ENCODE peak calls at places on chromosomes 4 and X, in eight cellular contexts. K, X, H, S, M, C, U and B are unnamed samples.

GRCh38 chr4:146224331-146224966 is 10.1 kb downstream of the REELD1 start:
- DNase-seq in H (no peak), C (no peak), K (no peak), S (no peak), X (no peak), M (no peak), U (no peak), B (no peak)

GRCh38 chr4:88939697-88940096 is 117.3 kb downstream of the FAM13A start:
- DNase-seq in U (no peak), M (no peak), H (peak; percentile 4), S (no peak), X (no peak), K (no peak), C (no peak), B (no peak)

GRCh38 chr4:185504098-185505047 is 30.9 kb downstream of the PDLIM3 start:
- DNase-seq in K (peak; percentile 39), C (peak; percentile 81), U (no peak), H (peak; percentile 50), X (peak; percentile 92), M (no peak), S (no peak), B (no peak)

GRCh38 chrX:69177511-69178162 is 12.4 kb upstream of the PJA1 start:
- DNase-seq in X (no peak), U (no peak), H (no peak), K (no peak), C (no peak), M (no peak), S (peak; percentile 41), B (no peak)

GRCh38 chr4:55503164-55503563 is 43.5 kb downstream of the CLOCK start:
- DNase-seq in H (no peak), K (no peak), M (no peak), C (no peak), U (no peak), S (no peak), X (no peak), B (no peak)

GRCh38 chr4:159355456-159355855 is 252.6 kb downstream of the RAPGEF2 start:
- DNase-seq in H (no peak), C (no peak), X (no peak), S (no peak), K (no peak), U (no peak), M (no peak), B (no peak)

GRCh38 chrX:107571296-107571998 is 56.9 kb upstream of the PRPS1 start:
- DNase-seq in M (no peak), X (no peak), H (peak; percentile 93), K (no peak), S (no peak), U (no peak), C (no peak), B (no peak)

GRCh38 chr4:141724646-141725045 is 88.3 kb downstream of the IL15 start:
- DNase-seq in K (no peak), M (no peak), U (no peak), H (no peak), C (no peak), S (no peak), X (no peak), B (no peak)

GRCh38 chr4:121776610-121777401 is 11.8 kb upstream of the SMIM43 start:
- DNase-seq in K (no peak), C (no peak), U (no peak), S (no peak), H (no peak), X (no peak), M (no peak), B (no peak)

GRCh38 chr4:67861513-67861912 is 22.3 kb downstream of the TMPRSS11D start:
- DNase-seq in K (no peak), S (no peak), H (no peak), U (no peak), C (no peak), X (no peak), M (no peak), B (no peak)

GRCh38 chrX:134249231-134249630 is 12.2 kb downstream of the CCDC160 start:
- DNase-seq in K (no peak), S (no peak), M (no peak), X (no peak), U (no peak), C (no peak), H (no peak), B (no peak)

GRCh38 chr4:184747034-184747830 is 13.3 kb upstream of the CENPU start:
- DNase-seq in X (no peak), S (peak; percentile 65), M (peak; percentile 72), C (no peak), K (peak; percentile 83), H (no peak), U (no peak), B (peak; percentile 45)

GRCh38 chr4:90476586-90476985 is 349.4 kb downstream of the CCSER1 start:
- DNase-seq in H (no peak), K (no peak), U (no peak), X (no peak), M (no peak), C (no peak), S (no peak), B (no peak)

GRCh38 chr4:21948347-21949072 is at the start of gene KCNIP4:
- DNase-seq in H (peak; percentile 4), U (no peak), M (peak; percentile 72), X (no peak), K (no peak), S (peak; percentile 86), C (no peak), B (peak; percentile 90)

GRCh38 chr4:21953653-21954052 is 5.1 kb upstream of the KCNIP4 start:
- DNase-seq in U (no peak), M (no peak), K (no peak), X (no peak), S (no peak), H (no peak), C (no peak), B (no peak)

GRCh38 chr4:21949073-21949457 is 493 bp upstream of the KCNIP4 start:
- DNase-seq in X (no peak), H (no peak), C (peak; percentile 7), K (peak; percentile 20), U (no peak), M (peak; percentile 68), S (no peak), B (no peak)

GRCh38 chr4:21954406-21954805 is 5.8 kb upstream of the KCNIP4 start:
- DNase-seq in X (no peak), H (no peak), U (no peak), M (no peak), K (no peak), S (no peak), C (no peak), B (no peak)

GRCh38 chr4:21952549-21952948 is 4.0 kb upstream of the KCNIP4 start:
- DNase-seq in K (no peak), X (no peak), S (no peak), U (peak; percentile 4), H (no peak), C (no peak), M (no peak), B (no peak)
- H3K4me3 ChIP-seq in K (no peak overlapping the region), X (no peak overlapping the region), S (no peak overlapping the region), U (no peak overlapping the region), H (no peak overlapping the region), C (no peak overlapping the region), M (no peak overlapping the region), B (no peak overlapping the region)

DNA sequence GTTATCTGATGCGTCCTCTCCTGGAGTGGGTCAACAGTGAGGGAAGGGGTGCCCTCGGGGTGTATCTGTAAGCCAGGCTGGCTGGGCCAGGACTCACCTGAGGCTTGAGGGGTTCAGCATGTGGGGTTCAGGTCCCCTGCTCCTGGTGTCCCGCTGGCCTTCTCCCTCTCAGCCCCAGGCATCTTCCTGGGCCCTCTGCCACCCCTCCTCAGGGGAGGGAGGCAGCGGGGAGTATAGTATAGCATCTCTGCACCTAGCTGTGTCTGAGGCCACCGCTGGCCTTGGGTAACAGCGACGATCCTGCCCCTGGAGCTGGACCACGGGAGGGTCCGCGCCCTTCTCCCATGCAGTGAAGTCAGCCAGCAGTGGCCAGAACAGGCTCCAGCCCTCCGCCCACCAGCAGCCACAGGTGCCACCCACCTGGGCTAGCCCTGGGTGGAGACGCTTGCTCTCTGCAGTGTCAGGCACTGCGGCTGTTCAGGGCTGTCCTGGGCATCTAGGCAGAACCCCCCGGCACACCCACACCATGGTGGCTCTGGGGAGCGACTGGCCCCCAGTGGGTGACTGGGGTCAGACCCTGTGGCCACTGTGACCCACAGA is 110.7 kb upstream of the NKX1-1 start:
- DNase-seq in X (no peak), K (no peak), H (no peak), S (no peak), M (peak; percentile 68), U (no peak), C (peak; percentile 8), B (no peak)
- H3K27me3 ChIP-seq in X (peaks cover 20% of the 10 kb centered on the region), K (peaks cover 16% of the 10 kb centered on the region), H (no peaks in the 10 kb centered on the region), S (peaks cover 20% of the 10 kb centered on the region), M (peaks cover 81% of the 10 kb centered on the region), U (no peaks in the 10 kb centered on the region), C (peaks cover 5% of the 10 kb centered on the region), B (peaks cover 3% of the 10 kb centered on the region)

GRCh38 chr4:40240040-40240653 is 43.3 kb downstream of the RHOH start:
- DNase-seq in C (no peak), X (no peak), M (no peak), S (no peak), K (no peak), U (no peak), H (peak; percentile 44), B (no peak)
- H3K36me3 ChIP-seq in C (no peaks in the 10 kb centered on the region), X (no peaks in the 10 kb centered on the region), M (no peaks in the 10 kb centered on the region), S (no peaks in the 10 kb centered on the region), K (no peaks in the 10 kb centered on the region), U (peaks cover 64% of the 10 kb centered on the region), H (no peaks in the 10 kb centered on the region), B (peaks cover 3% of the 10 kb centered on the region)

DNA sequence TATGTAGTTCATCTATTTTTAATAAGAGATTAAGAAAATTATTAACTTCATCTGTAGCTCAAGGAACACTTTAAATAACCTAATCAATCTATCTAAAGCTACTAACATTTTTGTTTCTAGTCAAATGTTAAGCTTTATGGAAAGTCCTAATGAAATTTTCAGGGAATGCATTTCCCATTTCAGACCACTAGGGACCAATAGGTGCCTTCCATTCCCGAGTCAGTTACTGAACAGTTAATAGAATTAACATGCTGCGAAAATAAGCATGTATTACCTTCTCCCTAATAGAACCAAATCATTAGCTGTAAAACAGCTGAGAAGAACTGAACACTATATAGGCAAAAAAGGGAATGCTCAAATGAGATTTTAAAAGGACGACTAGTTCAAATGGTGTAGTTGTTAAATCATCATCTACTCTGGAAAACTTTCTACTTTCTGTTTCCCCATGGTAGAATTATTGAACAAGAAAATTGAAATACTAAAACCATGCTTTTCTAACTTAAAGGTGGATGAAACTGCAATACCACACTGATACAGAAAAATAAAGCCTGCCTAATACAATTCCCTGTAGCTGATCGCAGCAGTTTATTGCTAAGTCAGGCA is 22.5 kb downstream of the STX18 start:
- DNase-seq in X (no peak), U (no peak), H (no peak), K (no peak), S (no peak), C (no peak), M (no peak), B (no peak)
- H3K4me3 ChIP-seq in X (no peak overlapping the region), U (no peak overlapping the region), H (peak overlapping the region; percentile 27), K (no peak overlapping the region), S (no peak overlapping the region), C (no peak overlapping the region), M (no peak overlapping the region), B (no peak overlapping the region)